ENCODE peak calls at places on chromosomes 16 and 17, in seven cellular contexts. One of them, this sample, is unnamed.

GRCh38 chr17:45751466-45751865 is 32.7 kb upstream of the CRHR1 start:
- DNase-seq in endothelial cell: no peak
- DNase-seq in Calu3: no peak
- DNase-seq in epithelial cell of proximal tubule: no peak
- DNase-seq in NB4: no peak
- DNase-seq in heart left ventricle: no peak
- DNase-seq in PC-3: no peak
- DNase-seq in this sample: no peak

GRCh38 chr16:1964046-1964505 is 550 bp downstream of the RPS2 start:
- DNase-seq in epithelial cell of proximal tubule: no peak
- DNase-seq in heart left ventricle: peak; percentile 76
- DNase-seq in PC-3: no peak
- DNase-seq in endothelial cell: peak; percentile 53
- DNase-seq in Calu3: no peak
- DNase-seq in NB4: no peak
- DNase-seq in this sample: peak; percentile 71

GRCh38 chr16:54744998-54745397 is 185.7 kb upstream of the IRX5 start:
- DNase-seq in endothelial cell: no peak
- DNase-seq in epithelial cell of proximal tubule: no peak
- DNase-seq in heart left ventricle: no peak
- DNase-seq in NB4: no peak
- DNase-seq in Calu3: no peak
- DNase-seq in PC-3: no peak
- DNase-seq in this sample: no peak

GRCh38 chr17:32954477-32954876 is 26.5 kb downstream of the TMEM98 start:
- DNase-seq in PC-3: no peak
- DNase-seq in NB4: no peak
- DNase-seq in epithelial cell of proximal tubule: no peak
- DNase-seq in endothelial cell: no peak
- DNase-seq in heart left ventricle: no peak
- DNase-seq in Calu3: peak; percentile 40
- DNase-seq in this sample: no peak

GRCh38 chr16:15907863-15908478 is 19.6 kb upstream of the CEP20 start:
- DNase-seq in NB4: peak; percentile 39
- DNase-seq in Calu3: peak; percentile 32
- DNase-seq in PC-3: peak; percentile 41
- DNase-seq in epithelial cell of proximal tubule: no peak
- DNase-seq in heart left ventricle: no peak
- DNase-seq in endothelial cell: no peak
- DNase-seq in this sample: no peak

GRCh38 chr16:49460786-49461470 is 87.3 kb downstream of the C16orf78 start:
- DNase-seq in Calu3: no peak
- DNase-seq in endothelial cell: no peak
- DNase-seq in epithelial cell of proximal tubule: no peak
- DNase-seq in PC-3: no peak
- DNase-seq in NB4: no peak
- DNase-seq in heart left ventricle: no peak
- DNase-seq in this sample: peak; percentile 2

GRCh38 chr16:6206080-6206479 is 1108.5 kb upstream of the EEF2KMT start:
- DNase-seq in epithelial cell of proximal tubule: no peak
- DNase-seq in endothelial cell: peak; percentile 9
- DNase-seq in PC-3: no peak
- DNase-seq in NB4: no peak
- DNase-seq in Calu3: no peak
- DNase-seq in heart left ventricle: no peak
- DNase-seq in this sample: no peak

GRCh38 chr17:45904886-45905285 is 10.5 kb downstream of the MAPT start:
- DNase-seq in epithelial cell of proximal tubule: no peak
- DNase-seq in PC-3: no peak
- DNase-seq in NB4: no peak
- DNase-seq in endothelial cell: no peak
- DNase-seq in heart left ventricle: no peak
- DNase-seq in Calu3: no peak
- DNase-seq in this sample: no peak

GRCh38 chr17:75124041-75124818 is 7.3 kb downstream of the NT5C start:
- DNase-seq in Calu3: peak; percentile 96
- DNase-seq in PC-3: peak; percentile 100
- DNase-seq in heart left ventricle: peak; percentile 76
- DNase-seq in epithelial cell of proximal tubule: no peak
- DNase-seq in NB4: no peak
- DNase-seq in endothelial cell: no peak
- DNase-seq in this sample: no peak

GRCh38 chr16:9053006-9053601 is 38.3 kb upstream of the HAPSTR1 start:
- DNase-seq in NB4: peak; percentile 47
- DNase-seq in heart left ventricle: peak; percentile 65
- DNase-seq in PC-3: peak; percentile 32
- DNase-seq in Calu3: peak; percentile 85
- DNase-seq in endothelial cell: peak; percentile 76
- DNase-seq in epithelial cell of proximal tubule: no peak
- DNase-seq in this sample: peak; percentile 71

GRCh38 chr17:46157443-46158107 is 35.7 kb downstream of the KANSL1 start:
- DNase-seq in NB4: no peak
- DNase-seq in Calu3: no peak
- DNase-seq in PC-3: no peak
- DNase-seq in epithelial cell of proximal tubule: no peak
- DNase-seq in endothelial cell: no peak
- DNase-seq in heart left ventricle: no peak
- DNase-seq in this sample: no peak

GRCh38 chr16:51408357-51408756 is 257.3 kb upstream of the SALL1 start:
- DNase-seq in Calu3: peak; percentile 70
- DNase-seq in NB4: no peak
- DNase-seq in endothelial cell: no peak
- DNase-seq in epithelial cell of proximal tubule: peak; percentile 91
- DNase-seq in PC-3: peak; percentile 3
- DNase-seq in heart left ventricle: no peak
- DNase-seq in this sample: no peak

GRCh38 chr17:72719582-72720493 is 372.6 kb downstream of the SLC39A11 start:
- DNase-seq in epithelial cell of proximal tubule: no peak
- DNase-seq in NB4: peak; percentile 87
- DNase-seq in PC-3: no peak
- DNase-seq in heart left ventricle: no peak
- DNase-seq in endothelial cell: no peak
- DNase-seq in Calu3: no peak
- DNase-seq in this sample: no peak

GRCh38 chr17:78723001-78723796 is 58.9 kb downstream of the CYTH1 start:
- DNase-seq in PC-3: no peak
- DNase-seq in NB4: no peak
- DNase-seq in endothelial cell: peak; percentile 58
- DNase-seq in heart left ventricle: no peak
- DNase-seq in Calu3: no peak
- DNase-seq in epithelial cell of proximal tubule: no peak
- DNase-seq in this sample: peak; percentile 85

GRCh38 chr16:11079657-11080187 is 135.4 kb downstream of the CLEC16A start:
- DNase-seq in Calu3: no peak
- DNase-seq in heart left ventricle: no peak
- DNase-seq in PC-3: peak; percentile 36
- DNase-seq in NB4: no peak
- DNase-seq in epithelial cell of proximal tubule: peak; percentile 68
- DNase-seq in endothelial cell: no peak
- DNase-seq in this sample: no peak

GRCh38 chr16:17828012-17828411 is 357.3 kb upstream of the XYLT1 start:
- DNase-seq in NB4: peak; percentile 2
- DNase-seq in epithelial cell of proximal tubule: no peak
- DNase-seq in Calu3: no peak
- DNase-seq in heart left ventricle: no peak
- DNase-seq in PC-3: no peak
- DNase-seq in endothelial cell: no peak
- DNase-seq in this sample: no peak

GRCh38 chr16:57167951-57168350 is 17.9 kb downstream of the PSME3IP1 start:
- DNase-seq in heart left ventricle: no peak
- DNase-seq in epithelial cell of proximal tubule: no peak
- DNase-seq in NB4: peak; percentile 89
- DNase-seq in endothelial cell: no peak
- DNase-seq in Calu3: no peak
- DNase-seq in PC-3: peak; percentile 57
- DNase-seq in this sample: no peak

GRCh38 chr16:47016700-47017133 is 43.2 kb upstream of the DNAJA2 start:
- DNase-seq in PC-3: no peak
- DNase-seq in Calu3: no peak
- DNase-seq in endothelial cell: no peak
- DNase-seq in NB4: peak; percentile 96
- DNase-seq in heart left ventricle: no peak
- DNase-seq in epithelial cell of proximal tubule: no peak
- DNase-seq in this sample: no peak

GRCh38 chr16:47013910-47014309 is 40.4 kb upstream of the DNAJA2 start:
- DNase-seq in NB4: no peak
- DNase-seq in Calu3: no peak
- DNase-seq in heart left ventricle: no peak
- DNase-seq in epithelial cell of proximal tubule: no peak
- DNase-seq in PC-3: no peak
- DNase-seq in endothelial cell: no peak
- DNase-seq in this sample: no peak

GRCh38 chr16:47019563-47019962 is 46.1 kb upstream of the DNAJA2 start:
- DNase-seq in PC-3: peak; percentile 59
- DNase-seq in heart left ventricle: no peak
- DNase-seq in Calu3: no peak
- DNase-seq in NB4: peak; percentile 47
- DNase-seq in epithelial cell of proximal tubule: no peak
- DNase-seq in endothelial cell: no peak
- DNase-seq in this sample: no peak

GRCh38 chr16:47017636-47018035 is 44.2 kb upstream of the DNAJA2 start:
- DNase-seq in endothelial cell: no peak
- DNase-seq in NB4: no peak
- DNase-seq in heart left ventricle: no peak
- DNase-seq in epithelial cell of proximal tubule: no peak
- DNase-seq in PC-3: no peak
- DNase-seq in Calu3: no peak
- DNase-seq in this sample: no peak

GRCh38 chr16:47018223-47018891 is 44.9 kb upstream of the DNAJA2 start:
- DNase-seq in NB4: peak; percentile 74
- DNase-seq in PC-3: peak; percentile 70
- DNase-seq in endothelial cell: peak; percentile 49
- DNase-seq in epithelial cell of proximal tubule: peak; percentile 22
- DNase-seq in Calu3: peak; percentile 72
- DNase-seq in heart left ventricle: no peak
- DNase-seq in this sample: peak; percentile 52
- TF ChIP-seq CTCF in NB4: no peak
- TF ChIP-seq CTCF in PC-3: peak; percentile 54
- TF ChIP-seq CTCF in endothelial cell: peak; percentile 29
- TF ChIP-seq CTCF in epithelial cell of proximal tubule: peak; percentile 74
- TF ChIP-seq CTCF in Calu3: peak; percentile 49
- TF ChIP-seq CTCF in heart left ventricle: no peak
- TF ChIP-seq CTCF in this sample: peak; percentile 54

GRCh38 chr16:67558859-67559258 is 3.5 kb upstream of the CTCF start:
- DNase-seq in NB4: no peak
- DNase-seq in Calu3: no peak
- DNase-seq in heart left ventricle: no peak
- DNase-seq in epithelial cell of proximal tubule: no peak
- DNase-seq in endothelial cell: no peak
- DNase-seq in PC-3: no peak
- DNase-seq in this sample: no peak

GRCh38 chr16:67551091-67551490 is 11.2 kb upstream of the CTCF start:
- DNase-seq in epithelial cell of proximal tubule: no peak
- DNase-seq in NB4: no peak
- DNase-seq in PC-3: no peak
- DNase-seq in Calu3: no peak
- DNase-seq in heart left ventricle: no peak
- DNase-seq in endothelial cell: no peak
- DNase-seq in this sample: no peak

GRCh38 chr16:67552476-67552875 is 9.8 kb upstream of the CTCF start:
- DNase-seq in Calu3: no peak
- DNase-seq in endothelial cell: no peak
- DNase-seq in heart left ventricle: no peak
- DNase-seq in PC-3: no peak
- DNase-seq in epithelial cell of proximal tubule: no peak
- DNase-seq in NB4: peak; percentile 65
- DNase-seq in this sample: peak; percentile 73

GRCh38 chr16:67551972-67552371 is 10.4 kb upstream of the CTCF start:
- DNase-seq in endothelial cell: no peak
- DNase-seq in NB4: no peak
- DNase-seq in PC-3: no peak
- DNase-seq in heart left ventricle: no peak
- DNase-seq in Calu3: no peak
- DNase-seq in epithelial cell of proximal tubule: no peak
- DNase-seq in this sample: no peak

GRCh38 chr16:67555795-67556212 is 6.5 kb upstream of the CTCF start:
- DNase-seq in PC-3: peak; percentile 79
- DNase-seq in endothelial cell: no peak
- DNase-seq in epithelial cell of proximal tubule: no peak
- DNase-seq in Calu3: no peak
- DNase-seq in heart left ventricle: no peak
- DNase-seq in NB4: peak; percentile 82
- DNase-seq in this sample: no peak
- TF ChIP-seq CTCF in PC-3: no peak
- TF ChIP-seq CTCF in endothelial cell: no peak
- TF ChIP-seq CTCF in epithelial cell of proximal tubule: no peak
- TF ChIP-seq CTCF in Calu3: no peak
- TF ChIP-seq CTCF in heart left ventricle: no peak
- TF ChIP-seq CTCF in NB4: no peak
- TF ChIP-seq CTCF in this sample: no peak

GRCh38 chr17:41298458-41299135 is 4.1 kb downstream of the KRTAP29-1 start:
- DNase-seq in heart left ventricle: no peak
- DNase-seq in endothelial cell: no peak
- DNase-seq in PC-3: no peak
- DNase-seq in NB4: no peak
- DNase-seq in Calu3: no peak
- DNase-seq in epithelial cell of proximal tubule: no peak
- DNase-seq in this sample: no peak
- TF ChIP-seq CTCF in heart left ventricle: no peak
- TF ChIP-seq CTCF in endothelial cell: no peak
- TF ChIP-seq CTCF in PC-3: no peak
- TF ChIP-seq CTCF in NB4: no peak
- TF ChIP-seq CTCF in Calu3: no peak
- TF ChIP-seq CTCF in epithelial cell of proximal tubule: no peak
- TF ChIP-seq CTCF in this sample: no peak

DNA sequence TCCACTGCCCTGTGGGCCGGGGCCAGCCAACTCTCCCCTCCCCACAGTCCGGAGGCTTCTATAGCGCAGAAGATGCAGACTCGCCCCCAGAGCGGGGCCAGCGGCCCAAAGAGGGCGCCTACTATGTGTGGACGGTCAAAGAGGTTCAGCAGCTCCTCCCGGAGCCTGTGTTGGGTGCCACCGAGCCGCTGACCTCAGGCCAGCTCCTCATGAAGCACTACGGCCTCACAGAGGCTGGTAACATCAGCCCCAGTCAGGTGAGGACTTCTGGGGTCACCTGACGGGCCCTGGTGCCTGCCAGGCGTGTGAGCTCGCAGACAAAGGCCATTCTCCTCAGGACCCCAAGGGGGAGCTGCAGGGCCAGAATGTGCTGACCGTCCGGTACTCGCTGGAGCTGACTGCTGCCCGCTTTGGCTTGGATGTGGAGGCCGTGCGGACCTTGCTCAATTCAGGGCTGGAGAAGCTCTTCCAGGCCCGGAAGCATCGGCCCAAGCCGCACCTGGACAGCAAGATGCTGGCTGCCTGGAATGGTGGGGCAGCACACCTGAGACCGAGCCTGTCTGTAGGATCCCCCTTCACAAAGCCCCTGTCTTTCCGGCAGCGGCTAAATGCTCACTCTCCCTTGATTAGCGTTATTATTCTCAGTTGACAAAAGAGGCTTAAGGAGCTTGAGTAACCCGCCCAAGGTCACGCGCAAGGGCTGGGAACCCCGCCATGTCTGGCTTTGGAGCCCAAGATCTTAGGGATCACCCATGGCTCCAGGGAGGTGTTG is 3.9 kb downstream of the SPATA20 start:
- DNase-seq in epithelial cell of proximal tubule: peak; percentile 29
- DNase-seq in heart left ventricle: peak; percentile 87
- DNase-seq in endothelial cell: peak; percentile 86
- DNase-seq in NB4: peak; percentile 68
- DNase-seq in Calu3: peak; percentile 88
- DNase-seq in PC-3: peak; percentile 70
- DNase-seq in this sample: peak; percentile 88
- TF ChIP-seq CTCF in epithelial cell of proximal tubule: peak; percentile 88
- TF ChIP-seq CTCF in heart left ventricle: peak; percentile 66
- TF ChIP-seq CTCF in endothelial cell: peak; percentile 76
- TF ChIP-seq CTCF in NB4: peak; percentile 67
- TF ChIP-seq CTCF in Calu3: peak; percentile 77
- TF ChIP-seq CTCF in PC-3: peak; percentile 91
- TF ChIP-seq CTCF in this sample: peak; percentile 88